ENCODE peak calls at places on chromosomes 2 and 18, in four cellular contexts. B is endothelial cell of umbilical vein; U is tibial artery; V is CD8-positive, alpha-beta memory T cell. L is an unnamed sample. For H3K4me1, the result is how much of the 10 kb centered on the place peaks cover.

GRCh38 chr2:239399404-239399999 is 1.3 kb downstream of the HDAC4 start:
- DNase-seq in U (no peak), V (peak), B (peak), L (peak)

GRCh38 chr18:63878343-63878742 is 9.2 kb upstream of the SERPINB2 start:
- DNase-seq in B (no peak), U (no peak), V (no peak), L (peak)

GRCh38 chr18:76709659-76710645 is 112.4 kb upstream of the ZNF236 start:
- DNase-seq in B (peak), V (peak), U (peak), L (peak)

GRCh38 chr2:28736034-28736433 is 15.6 kb upstream of the PPP1CB start:
- DNase-seq in V (no peak), U (peak), B (peak), L (no peak)

GRCh38 chr2:188813315-188813714 is 160.9 kb upstream of the COL3A1 start:
- DNase-seq in U (no peak), B (no peak), V (no peak), L (no peak)

GRCh38 chr2:63055510-63056308 is 5.1 kb downstream of the OTX1 start:
- DNase-seq in U (peak), B (no peak), V (no peak), L (no peak)

GRCh38 chr2:241689306-241689705 is 2.7 kb upstream of the DTYMK start:
- DNase-seq in U (no peak), V (peak), B (no peak), L (no peak)

GRCh38 chr2:240420206-240420899 is 15.1 kb upstream of the GPC1 start:
- DNase-seq in B (no peak), V (no peak), U (peak), L (no peak)

GRCh38 chr2:42055573-42056514 is 8.0 kb downstream of the PKDCC start:
- DNase-seq in U (no peak), V (no peak), B (no peak), L (no peak)

GRCh38 chr2:2191110-2191707 is 139.9 kb downstream of the MYT1L start:
- DNase-seq in U (no peak), B (no peak), V (no peak), L (no peak)

GRCh38 chr2:175152242-175152641 is 15.8 kb downstream of the ATF2 start:
- DNase-seq in B (no peak), V (no peak), U (no peak), L (no peak)

GRCh38 chr2:157427003-157427921 is 16.6 kb downstream of the CYTIP start:
- DNase-seq in U (no peak), V (no peak), B (no peak), L (no peak)

GRCh38 chr18:33817096-33817495 is 239.1 kb downstream of the ASXL3 start:
- DNase-seq in B (no peak), V (no peak), U (no peak), L (no peak)

GRCh38 chr2:72738096-72738495 is 87.7 kb downstream of the EXOC6B start:
- DNase-seq in U (no peak), B (no peak), V (no peak), L (no peak)

GRCh38 chr2:206154197-206154596 is 5.0 kb downstream of the NDUFS1 start:
- DNase-seq in U (no peak), B (no peak), V (no peak), L (peak)

GRCh38 chr2:16661536-16661935 is 4.1 kb downstream of the CYRIA start:
- DNase-seq in V (no peak), B (no peak), U (no peak), L (no peak)

GRCh38 chr2:112004246-112004645 is 50.8 kb upstream of the TMEM87B start:
- DNase-seq in V (no peak), U (peak), B (no peak), L (no peak)

GRCh38 chr2:230266654-230267053 is 41.1 kb downstream of the SP140 start:
- DNase-seq in B (no peak), V (no peak), U (no peak), L (no peak)

GRCh38 chr2:43027496-43027895 is 198.9 kb downstream of the ZFP36L2 start:
- DNase-seq in B (no peak), V (no peak), U (no peak), L (no peak)

GRCh38 chr2:9739508-9739907 is 103.8 kb upstream of the TAF1B start:
- DNase-seq in U (peak), V (peak), B (no peak), L (no peak)

GRCh38 chr2:118530976-118531375 is 316.5 kb downstream of the EN1 start:
- DNase-seq in B (no peak), V (no peak), U (no peak), L (no peak)

GRCh38 chr2:23698116-23698732 is 228.7 kb downstream of the ATAD2B start:
- DNase-seq in U (peak), B (no peak), V (no peak), L (no peak)

GRCh38 chr2:79792097-79792496 is 279.2 kb downstream of the CTNNA2 start:
- DNase-seq in V (no peak), U (no peak), B (no peak), L (no peak)

GRCh38 chr18:3069671-3070433 is 56.9 kb upstream of the LPIN2 start:
- DNase-seq in U (no peak), B (no peak), V (no peak), L (no peak)

GRCh38 chr2:109419960-109420370 is 193.8 kb downstream of the SEPTIN10 start:
- DNase-seq in B (peak), U (no peak), V (no peak), L (peak)

GRCh38 chr2:234725528-234726264 is 226.1 kb upstream of the SH3BP4 start:
- DNase-seq in V (no peak), B (no peak), U (no peak), L (no peak)

GRCh38 chr2:231176061-231176460 is 22.4 kb upstream of the ARMC9 start:
- DNase-seq in V (no peak), U (no peak), B (no peak), L (no peak)

GRCh38 chr2:118697771-118698170 is 149.7 kb downstream of the EN1 start:
- DNase-seq in V (no peak), U (no peak), B (no peak), L (no peak)

GRCh38 chr2:85413592-85414421 is 3.6 kb upstream of the CAPG start:
- DNase-seq in B (peak), V (no peak), U (no peak), L (peak)

GRCh38 chr2:11203480-11203879 is 48.2 kb downstream of the SLC66A3 start:
- DNase-seq in B (peak), V (no peak), U (no peak), L (peak)

GRCh38 chr2:96888082-96889011 is 18.5 kb upstream of the SEMA4C start:
- DNase-seq in B (no peak), V (no peak), U (peak), L (no peak)

GRCh38 chr2:86301711-86302202 is 35.7 kb downstream of the REEP1 start:
- DNase-seq in U (no peak), B (peak), V (no peak), L (no peak)

GRCh38 chr2:224408676-224409075 is 6.8 kb upstream of the FAM124B start:
- DNase-seq in V (no peak), B (peak), U (no peak), L (no peak)

GRCh38 chr18:31217455-31217854 is 54.8 kb upstream of the DSC1 start:
- DNase-seq in V (no peak), U (no peak), B (peak), L (no peak)

GRCh38 chr2:108968619-108969018 is 20.4 kb downstream of the EDAR start:
- DNase-seq in V (no peak), U (peak), B (no peak), L (no peak)

GRCh38 chr2:164960159-164960558 is 4.8 kb upstream of the SLC38A11 start:
- DNase-seq in V (no peak), B (peak), U (no peak), L (no peak)

DNA sequence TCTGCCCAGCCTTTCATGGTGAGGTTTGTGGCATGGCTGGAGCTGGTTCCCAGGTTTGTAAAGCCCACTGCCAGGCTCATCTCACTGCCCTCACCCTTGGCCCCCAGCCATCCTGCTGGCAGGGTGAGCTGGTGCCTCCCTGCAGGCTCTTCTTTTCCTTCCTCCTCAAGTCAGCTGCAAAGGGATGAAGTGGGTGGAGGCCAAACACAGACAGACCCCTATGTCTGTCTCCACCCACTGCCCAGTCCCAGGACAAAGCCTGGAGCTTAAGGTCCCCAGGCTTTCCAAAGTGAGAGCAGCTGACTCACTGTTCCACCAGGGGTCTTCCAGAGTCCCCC is 92.0 kb downstream of the TNS1 start:
- DNase-seq in U (no peak), V (no peak), B (no peak), L (no peak)
- H3K4me1 ChIP-seq in U (under half), V (under half), B (under half), L (under half)

GRCh38 chr18:12046046-12046750 is 47.4 kb upstream of the ANKRD62 start:
- DNase-seq in V (no peak), B (no peak), U (no peak), L (no peak)

GRCh38 chr18:12049983-12050811 is 43.4 kb upstream of the ANKRD62 start:
- DNase-seq in U (no peak), B (no peak), V (no peak), L (no peak)

GRCh38 chr18:12048827-12049175 is 44.8 kb upstream of the ANKRD62 start:
- DNase-seq in U (no peak), V (no peak), B (no peak), L (no peak)

GRCh38 chr18:12046751-12047335 is 46.8 kb upstream of the ANKRD62 start:
- DNase-seq in V (no peak), U (no peak), B (no peak), L (no peak)

GRCh38 chr18:12048010-12048826 is 45.4 kb upstream of the ANKRD62 start:
- DNase-seq in V (no peak), U (no peak), B (no peak), L (no peak)
- H3K4me3 ChIP-seq in V (no peak), U (no peak), B (no peak), L (no peak)

GRCh38 chr2:47072018-47072691 is 83.0 kb downstream of the STPG4 start:
- DNase-seq in B (no peak), U (peak), V (no peak), L (no peak)
- H3K4me1 ChIP-seq in B (under half), U (under half), V (under half), L (under half)

GRCh38 chr2:197705912-197706838 is 1.0 kb downstream of the MARS2 start:
- DNase-seq in B (no peak), U (no peak), V (peak), L (peak)

GRCh38 chr2:197705143-197705911 is at the start of gene MARS2:
- DNase-seq in U (peak), B (peak), V (peak), L (peak)

GRCh38 chr2:197707316-197708213 is 2.4 kb downstream of the MARS2 start:
- DNase-seq in U (no peak), B (peak), V (peak), L (peak)

GRCh38 chr2:197708331-197708730 is 3.2 kb downstream of the MARS2 start:
- DNase-seq in B (peak), V (no peak), U (no peak), L (no peak)

GRCh38 chr2:197706839-197707207 is 1.7 kb downstream of the MARS2 start:
- DNase-seq in U (no peak), B (no peak), V (no peak), L (no peak)
- H3K4me3 ChIP-seq in U (peak), B (peak), V (peak), L (peak)

DNA sequence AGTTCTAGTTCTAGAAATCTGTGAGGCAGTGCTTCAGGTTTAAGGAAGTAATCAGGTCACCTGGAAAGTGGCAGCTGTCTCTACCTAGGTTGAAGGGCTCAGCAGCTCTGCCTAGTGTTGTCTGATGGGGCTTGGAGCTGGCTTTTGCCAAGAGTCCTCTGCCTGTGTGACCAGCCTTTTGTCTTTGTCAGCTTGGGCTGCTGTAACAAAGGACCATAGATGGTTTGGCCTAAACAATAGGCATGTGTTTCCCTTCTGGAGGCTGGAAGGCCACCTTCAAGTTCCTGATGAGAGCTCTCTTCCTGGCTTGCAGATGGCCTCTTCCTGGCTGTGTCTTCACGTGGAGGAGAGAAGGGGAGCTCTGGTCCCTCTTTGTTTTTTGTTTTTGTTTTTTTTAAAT is 13.3 kb downstream of the UBE2F start:
- DNase-seq in V (no peak), B (peak), U (no peak), L (no peak)
- H3K4me1 ChIP-seq in V (under half), B (under half), U (under half), L (under half)

GRCh38 chr2:140128909-140129308 is 1348.7 kb upstream of the NXPH2 start:
- DNase-seq in U (no peak), V (no peak), B (no peak), L (no peak)
- H3K4me3 ChIP-seq in U (no peak), V (no peak), B (no peak), L (no peak)